ENCODE peak calls at places on chromosomes 1 and 21, in nine cellular contexts. G is cardiac muscle cell; S is endothelial cell of umbilical vein; J is endothelial cell; A is astrocyte of the cerebellum; M is MCF 10A; T is ascending aorta; C is heart right ventricle; V is activated CD8-positive, alpha-beta T cell treated with anti-CD3 and anti-CD28 coated beads for 36 hours. R is an unnamed sample.

GRCh38 chr1:219659682-219660081 is 46.8 kb upstream of the ZC3H11B start:
- DNase-seq in C (no peak), G (no peak), T (no peak), M (peak), J (no peak), S (no peak), A (peak), V (no peak), R (no peak)

GRCh38 chr1:6016191-6016865 is 24.1 kb upstream of the NPHP4 start:
- DNase-seq in G (no peak), C (no peak), J (no peak), S (no peak), T (no peak), A (peak), M (peak), V (no peak), R (no peak)

GRCh38 chr21:17903029-17903806 is 84.1 kb upstream of the C21orf91 start:
- DNase-seq in A (no peak), V (no peak), M (peak), G (peak), S (peak), J (no peak), C (no peak), T (no peak), R (peak)

GRCh38 chr1:36472656-36473055 is 8.5 kb upstream of the MRPS15 start:
- DNase-seq in A (no peak), G (no peak), M (no peak), C (no peak), V (no peak), J (no peak), S (no peak), T (no peak), R (no peak)

GRCh38 chr1:246329900-246330299 is 177.2 kb downstream of the SMYD3 start:
- DNase-seq in T (no peak), A (no peak), M (no peak), V (peak), J (no peak), S (no peak), C (no peak), G (no peak), R (peak)

GRCh38 chr1:59342801-59343575 is 46.1 kb downstream of the FGGY start:
- DNase-seq in M (no peak), G (no peak), J (no peak), T (no peak), C (no peak), A (no peak), S (no peak), V (no peak), R (no peak)

GRCh38 chr1:180040034-180040433 is 85.4 kb downstream of the CEP350 start:
- DNase-seq in S (peak), J (no peak), M (peak), V (no peak), A (no peak), C (no peak), G (no peak), T (no peak), R (no peak)

GRCh38 chr1:94033849-94034248 is 87.1 kb downstream of the ABCA4 start:
- DNase-seq in M (no peak), T (no peak), V (no peak), A (no peak), C (no peak), J (no peak), S (peak), G (no peak), R (no peak)

GRCh38 chr1:113949007-113949406 is 19.9 kb downstream of the HIPK1 start:
- DNase-seq in C (no peak), M (no peak), J (no peak), A (no peak), V (no peak), G (peak), S (peak), T (no peak), R (no peak)

GRCh38 chr1:162010175-162010506 is 13.5 kb downstream of the OLFML2B start:
- DNase-seq in J (no peak), S (no peak), M (no peak), V (no peak), T (no peak), G (no peak), A (no peak), C (no peak), R (no peak)

GRCh38 chr1:225450491-225451191 is 22.8 kb upstream of the LBR start:
- DNase-seq in T (no peak), J (no peak), A (no peak), S (no peak), M (peak), V (peak), G (no peak), C (no peak), R (no peak)

GRCh38 chr1:11157867-11158266 is 31.3 kb upstream of the ANGPTL7 start:
- DNase-seq in T (no peak), V (no peak), J (no peak), C (no peak), S (no peak), A (no peak), M (peak), G (no peak), R (no peak)

GRCh38 chr21:38766987-38767722 is 38.6 kb upstream of the ETS2 start:
- DNase-seq in A (no peak), S (no peak), T (no peak), J (no peak), C (no peak), G (no peak), V (peak), M (peak), R (peak)

GRCh38 chr1:173333581-173333980 is 126.5 kb upstream of the TNFSF4 start:
- DNase-seq in J (no peak), V (peak), A (no peak), G (no peak), T (no peak), C (no peak), M (no peak), S (no peak), R (peak)

GRCh38 chr21:38645282-38645681 is 147.0 kb upstream of the ERG start:
- DNase-seq in M (peak), S (no peak), G (no peak), V (no peak), C (no peak), T (no peak), A (peak), J (no peak), R (no peak)

GRCh38 chr1:185409345-185409744 is 92.3 kb upstream of the IVNS1ABP start:
- DNase-seq in A (no peak), V (no peak), M (no peak), J (no peak), G (no peak), S (no peak), T (no peak), C (no peak), R (no peak)

GRCh38 chr21:44354001-44354405 is 582 bp downstream of the TRPM2 start:
- DNase-seq in S (no peak), C (no peak), V (no peak), A (no peak), T (no peak), M (peak), J (no peak), G (no peak), R (no peak)

GRCh38 chr1:4972761-4973320 is 318.4 kb downstream of the AJAP1 start:
- DNase-seq in T (no peak), A (no peak), J (no peak), G (no peak), V (no peak), M (no peak), C (no peak), S (no peak), R (no peak)

GRCh38 chr1:172637522-172637921 is 21.4 kb upstream of the FASLG start:
- DNase-seq in G (no peak), V (peak), A (peak), J (no peak), M (peak), S (no peak), T (no peak), C (no peak), R (no peak)

GRCh38 chr1:160534823-160535605 is 12.0 kb upstream of the SLAMF6 start:
- DNase-seq in C (no peak), M (no peak), A (no peak), J (no peak), G (no peak), V (no peak), T (no peak), S (no peak), R (no peak)

GRCh38 chr21:39934895-39935294 is 67.7 kb downstream of the PCP4 start:
- DNase-seq in C (no peak), G (no peak), A (no peak), S (no peak), T (no peak), M (no peak), J (no peak), V (no peak), R (no peak)

GRCh38 chr1:204093421-204093717 is 20.5 kb downstream of the SOX13 start:
- DNase-seq in J (no peak), T (no peak), V (no peak), M (no peak), C (no peak), S (no peak), A (no peak), G (no peak), R (no peak)

GRCh38 chr21:19368944-19369343 is 965.4 kb upstream of the TMPRSS15 start:
- DNase-seq in V (no peak), T (no peak), J (no peak), S (no peak), M (no peak), G (no peak), C (no peak), A (no peak), R (no peak)

GRCh38 chr1:81894867-81895266 is 94.1 kb downstream of the ADGRL2 start:
- DNase-seq in A (no peak), T (no peak), M (peak), J (no peak), C (no peak), G (no peak), S (no peak), V (no peak), R (no peak)

GRCh38 chr21:25456672-25457071 is 150.6 kb downstream of the MRPL39 start:
- DNase-seq in S (peak), T (no peak), M (no peak), J (no peak), A (peak), C (no peak), V (peak), G (no peak), R (no peak)

GRCh38 chr1:87024936-87025537 is 110.6 kb downstream of the HS2ST1 start:
- DNase-seq in S (peak), G (peak), A (no peak), T (no peak), V (no peak), M (peak), J (peak), C (no peak), R (peak)

GRCh38 chr1:117630423-117630998 is 24.7 kb downstream of the TENT5C start:
- DNase-seq in J (no peak), M (no peak), T (no peak), S (no peak), G (peak), C (peak), V (no peak), A (no peak), R (no peak)

GRCh38 chr1:73401666-73402065 is 796.3 kb downstream of the LRRIQ3 start:
- DNase-seq in S (no peak), M (peak), T (no peak), G (no peak), A (no peak), C (no peak), V (no peak), J (no peak), R (no peak)
- TF ChIP-seq CTCF in S (no peak), M (no peak), T (no peak), G (no peak), A (no peak), C (no peak), V (no peak), J (no peak), R (peak)

GRCh38 chr1:110595311-110595710 is 10.8 kb downstream of the KCNA2 start:
- DNase-seq in G (no peak), J (no peak), M (no peak), T (no peak), S (no peak), A (no peak), C (no peak), V (no peak), R (no peak)
- TF ChIP-seq CTCF in G (no peak), J (no peak), M (no peak), T (no peak), S (no peak), A (no peak), C (no peak), V (no peak), R (no peak)

GRCh38 chr1:243980471-243980870 is 70.6 kb upstream of the ZBTB18 start:
- DNase-seq in A (no peak), V (no peak), J (no peak), S (no peak), T (no peak), G (no peak), M (no peak), C (no peak), R (no peak)

GRCh38 chr1:243980071-243980470 is 71.0 kb upstream of the ZBTB18 start:
- DNase-seq in C (no peak), J (no peak), S (no peak), G (no peak), V (no peak), T (no peak), A (no peak), M (no peak), R (no peak)

GRCh38 chr1:243984788-243985187 is 66.3 kb upstream of the ZBTB18 start:
- DNase-seq in M (no peak), A (no peak), G (no peak), C (no peak), T (no peak), S (no peak), V (no peak), J (no peak), R (no peak)

GRCh38 chr1:243979396-243979795 is 71.7 kb upstream of the ZBTB18 start:
- DNase-seq in M (no peak), G (no peak), V (no peak), S (no peak), A (no peak), J (no peak), T (no peak), C (no peak), R (peak)

DNA sequence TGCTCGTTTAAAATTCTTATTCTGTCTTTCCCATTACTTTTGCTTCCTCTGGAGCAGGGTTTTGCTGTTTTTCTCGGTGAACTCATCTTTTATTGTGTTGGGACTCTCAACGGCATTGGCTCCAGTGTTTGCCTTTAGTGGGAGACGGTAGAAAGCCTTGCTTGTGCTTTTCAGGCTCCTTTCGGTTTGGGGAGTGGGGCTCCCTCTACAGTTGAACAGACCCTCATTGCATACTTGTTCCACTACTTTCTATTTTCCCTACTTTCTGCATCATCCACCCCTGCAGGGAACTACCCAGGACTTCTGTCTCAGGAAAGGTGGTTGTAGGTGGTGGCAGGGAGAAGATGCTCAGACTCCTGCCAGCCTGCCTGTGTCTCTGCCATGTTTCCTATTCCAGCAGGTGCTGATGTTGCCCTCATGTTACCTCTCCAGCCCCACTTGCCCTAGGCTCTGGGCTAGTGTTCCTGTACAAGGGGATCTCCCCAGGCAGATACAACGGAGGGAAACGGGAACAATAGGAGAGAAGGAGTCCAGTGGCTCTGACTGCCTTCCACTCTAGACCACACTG is 68.5 kb upstream of the ZBTB18 start:
- DNase-seq in C (no peak), T (no peak), G (no peak), A (no peak), S (peak), V (no peak), J (peak), M (no peak), R (no peak)
- TF ChIP-seq CTCF in C (no peak), T (no peak), G (peak), A (peak), S (no peak), V (no peak), J (no peak), M (no peak), R (no peak)

GRCh38 chr1:197526736-197527371 is 248.4 kb downstream of the DENND1B start:
- DNase-seq in S (peak), G (peak), M (peak), J (no peak), A (peak), V (no peak), T (no peak), C (no peak), R (peak)
- TF ChIP-seq CTCF in S (peak), G (peak), M (peak), J (peak), A (no peak), V (peak), T (peak), C (peak), R (peak)

GRCh38 chr21:37153935-37154350 is 80.9 kb downstream of the TTC3 start:
- DNase-seq in A (no peak), V (no peak), S (peak), M (no peak), T (no peak), J (no peak), G (no peak), C (no peak), R (no peak)

GRCh38 chr21:37159053-37159776 is 86.2 kb downstream of the TTC3 start:
- DNase-seq in A (no peak), J (no peak), T (no peak), G (no peak), C (no peak), M (no peak), S (no peak), V (peak), R (peak)

GRCh38 chr21:37157938-37158337 is 84.9 kb downstream of the TTC3 start:
- DNase-seq in G (no peak), A (no peak), J (no peak), M (no peak), V (no peak), T (no peak), C (no peak), S (no peak), R (no peak)

GRCh38 chr21:37153193-37153934 is 80.3 kb downstream of the TTC3 start:
- DNase-seq in T (no peak), V (no peak), S (peak), A (peak), C (no peak), J (no peak), G (no peak), M (peak), R (no peak)

DNA sequence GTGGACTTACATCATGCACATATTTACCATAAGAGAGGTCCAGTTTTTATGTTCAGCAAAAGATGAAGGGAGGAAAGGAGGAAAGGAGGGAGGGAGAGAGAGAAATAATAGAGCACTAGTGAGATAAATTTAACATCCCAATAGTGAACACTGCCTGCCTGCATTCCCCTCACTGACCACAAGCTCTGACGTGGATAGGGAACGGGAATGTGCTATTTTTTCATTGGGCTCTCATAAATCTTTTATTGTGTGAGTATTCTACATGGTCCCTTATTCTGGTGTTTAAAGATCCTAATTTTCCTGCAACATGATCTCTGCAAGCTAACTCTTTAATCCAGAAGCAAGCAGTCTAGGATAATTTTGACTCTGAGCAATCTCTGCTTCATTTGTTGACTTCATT is 82.2 kb downstream of the TTC3 start:
- DNase-seq in V (no peak), J (no peak), G (no peak), S (no peak), T (no peak), A (no peak), M (no peak), C (no peak), R (no peak)
- TF ChIP-seq CTCF in V (no peak), J (no peak), G (no peak), S (no peak), T (no peak), A (no peak), M (no peak), C (no peak), R (no peak)

GRCh38 chr1:218361298-218362065 is 16.3 kb downstream of the TGFB2 start:
- DNase-seq in C (no peak), T (no peak), S (peak), A (no peak), G (peak), V (peak), M (peak), J (peak), R (no peak)
- TF ChIP-seq CTCF in C (peak), T (peak), S (peak), A (peak), G (peak), V (no peak), M (peak), J (no peak), R (peak)

DNA sequence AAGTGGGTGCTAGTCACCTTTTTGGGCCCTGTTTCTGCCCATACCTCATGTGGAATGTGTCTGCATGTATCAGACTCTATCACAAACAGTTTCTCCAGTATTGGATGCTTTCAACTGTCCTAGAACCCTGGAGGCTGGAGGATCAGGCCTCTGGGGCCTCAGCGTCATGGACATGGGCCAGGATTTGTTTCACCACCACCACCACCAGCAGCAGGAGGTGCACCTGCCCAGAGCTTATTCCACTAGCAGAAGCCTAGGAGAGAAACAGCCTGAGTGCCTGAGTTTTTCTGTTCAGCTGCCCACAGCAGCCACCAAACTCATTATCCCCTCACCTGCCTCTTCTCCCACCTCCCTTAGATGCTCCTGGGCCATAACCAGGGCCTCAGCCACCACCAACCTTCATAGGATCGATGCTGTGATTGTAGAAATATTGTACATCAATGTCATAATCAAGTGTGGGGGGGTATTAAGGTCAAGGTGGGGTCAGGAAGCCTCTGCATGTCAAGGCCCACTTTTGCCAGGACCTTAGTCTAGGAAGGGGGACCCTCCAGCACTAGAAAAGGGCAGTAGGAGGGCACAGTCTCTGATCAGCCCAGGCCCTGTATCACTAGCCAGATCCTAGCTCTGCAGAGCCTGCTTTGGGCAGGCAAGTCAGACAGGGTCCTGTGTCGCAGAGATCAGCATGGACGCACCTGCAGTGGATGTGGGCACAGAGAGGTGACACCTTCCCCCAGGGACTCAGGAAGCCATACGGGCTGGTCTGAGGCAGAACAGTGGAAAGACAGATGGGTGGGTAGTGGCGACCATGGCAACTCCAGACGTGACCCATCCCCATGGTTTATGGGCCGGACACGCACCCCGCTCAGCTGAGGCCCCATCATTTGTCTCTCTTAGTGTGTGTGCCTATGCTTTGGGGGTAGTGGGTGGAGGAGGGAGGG is 9.4 kb downstream of the DMAP1 start:
- DNase-seq in A (no peak), T (no peak), C (no peak), G (no peak), V (no peak), S (no peak), M (no peak), J (no peak), R (no peak)
- TF ChIP-seq CTCF in A (no peak), T (no peak), C (no peak), G (no peak), V (no peak), S (no peak), M (no peak), J (no peak), R (no peak)

DNA sequence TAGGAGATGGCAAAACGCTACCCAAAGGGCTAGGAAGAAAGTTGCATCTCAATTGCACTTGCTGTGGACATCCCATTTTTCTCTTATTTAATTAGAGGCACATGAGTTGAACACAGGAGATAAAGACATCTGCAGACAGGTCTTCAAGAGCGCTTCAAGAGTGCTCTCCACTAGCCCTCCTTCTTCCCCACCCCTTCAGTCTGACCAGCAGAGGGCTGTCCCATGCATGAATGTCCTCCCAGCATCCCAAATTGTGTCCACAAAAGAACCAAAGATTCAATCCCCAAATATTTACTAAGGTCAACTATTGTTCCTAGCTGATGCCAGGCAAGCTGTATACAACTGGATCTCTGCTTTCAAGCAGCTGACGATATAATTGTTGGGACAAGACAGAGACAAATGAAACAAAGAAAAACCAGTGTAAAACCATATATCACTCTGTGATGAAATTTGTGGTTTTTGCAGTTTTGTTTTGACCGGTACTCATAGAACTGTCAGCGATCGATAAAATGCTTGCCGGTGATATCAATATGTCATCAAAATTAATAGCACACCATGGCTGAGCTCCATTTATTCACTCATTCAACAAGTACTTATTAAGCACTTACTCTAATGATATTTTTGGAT is 174.2 kb downstream of the TNR start:
- DNase-seq in T (no peak), M (no peak), C (no peak), J (no peak), A (no peak), S (no peak), V (no peak), G (no peak), R (no peak)
- TF ChIP-seq CTCF in T (no peak), M (no peak), C (no peak), J (no peak), A (no peak), S (no peak), V (no peak), G (no peak), R (peak)

R was measured in GM13977.